ENCODE peak calls at places on chromosomes 2 and 18, in five cellular contexts. O, D, H, I and E are unnamed samples.

GRCh38 chr2:45895477-45895876 is 244.0 kb downstream of the PRKCE start:
- DNase-seq in H (no peak), D (no peak), O (no peak), I (peak), E (no peak)

GRCh38 chr18:59054892-59055291 is 84.8 kb upstream of the SEC11C start:
- DNase-seq in I (no peak), H (no peak), D (no peak), O (no peak), E (peak)

GRCh38 chr2:152400607-152401214 is 65.7 kb downstream of the FMNL2 start:
- DNase-seq in D (no peak), H (no peak), I (no peak), O (no peak), E (no peak)

GRCh38 chr18:43893001-43893637 is 615.8 kb upstream of the SYT4 start:
- DNase-seq in I (peak), O (no peak), D (no peak), H (no peak), E (peak)

GRCh38 chr2:190626656-190627055 is 22.2 kb upstream of the NAB1 start:
- DNase-seq in I (no peak), H (no peak), O (no peak), D (no peak), E (no peak)

GRCh38 chr18:57427429-57428181 is 7.6 kb upstream of the ONECUT2 start:
- DNase-seq in D (peak), H (no peak), O (no peak), I (no peak), E (no peak)

GRCh38 chr18:58135806-58136331 is 91.8 kb downstream of the NEDD4L start:
- DNase-seq in O (peak), D (no peak), I (peak), H (no peak), E (peak)

GRCh38 chr2:96342085-96342484 is 6.5 kb downstream of the NCAPH start:
- DNase-seq in H (no peak), O (no peak), D (no peak), I (peak), E (no peak)

GRCh38 chr18:75045249-75045648 is 163.7 kb downstream of the PTGR3 start:
- DNase-seq in H (no peak), D (no peak), I (no peak), O (no peak), E (no peak)

DNA sequence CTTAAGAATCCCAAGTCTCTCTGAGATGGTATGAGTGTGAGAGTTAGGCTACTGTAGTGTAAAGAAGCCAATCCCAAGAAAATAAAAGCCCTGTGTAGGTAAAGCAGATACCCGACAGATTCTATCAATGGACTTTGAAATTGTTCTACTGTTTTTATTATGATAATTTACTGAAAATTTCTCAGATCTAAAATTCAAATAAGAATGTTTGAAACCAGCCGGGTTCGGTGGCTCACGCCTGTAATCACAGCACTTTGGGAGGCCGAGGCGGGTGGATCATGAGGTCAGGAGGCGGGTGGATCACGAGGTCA is 208.3 kb upstream of the SPRED2 start:
- DNase-seq in H (peak), D (no peak), O (no peak), I (no peak), E (no peak)
- TF ChIP-seq CTCF in H (no peak), D (no peak), O (no peak), I (no peak), E (no peak)

GRCh38 chr2:227701556-227701955 is 16.3 kb downstream of the SLC19A3 start:
- DNase-seq in O (no peak), D (no peak), I (no peak), H (no peak), E (no peak)

GRCh38 chr2:227703280-227703732 is 14.5 kb downstream of the SLC19A3 start:
- DNase-seq in H (peak), I (peak), O (no peak), D (no peak), E (no peak)

GRCh38 chr2:227706859-227707258 is 11.0 kb downstream of the SLC19A3 start:
- DNase-seq in H (peak), D (peak), I (no peak), O (no peak), E (no peak)

GRCh38 chr2:227707390-227707789 is 10.4 kb downstream of the SLC19A3 start:
- DNase-seq in O (no peak), H (no peak), I (no peak), D (no peak), E (no peak)

DNA sequence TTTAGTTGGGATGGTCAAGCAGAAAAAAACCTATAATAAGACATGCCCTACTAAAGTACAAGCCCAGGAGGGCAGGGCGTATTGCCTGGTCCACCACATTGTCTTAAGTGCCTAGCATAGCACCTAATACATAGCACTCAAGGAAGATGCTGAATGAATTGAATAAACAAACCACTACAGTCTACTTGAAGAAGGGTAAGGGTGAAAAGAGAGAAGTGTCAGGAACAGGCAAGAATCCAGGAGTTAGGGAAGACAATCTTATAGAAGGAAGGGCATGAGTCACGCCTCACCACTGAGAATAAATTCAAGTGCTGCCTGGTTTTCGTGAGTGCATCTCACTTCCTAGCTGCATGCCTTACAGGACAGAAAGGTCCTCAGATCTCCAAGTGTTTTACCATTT is 13.9 kb downstream of the SLC19A3 start:
- DNase-seq in O (no peak), D (no peak), I (peak), H (peak), E (no peak)
- H3K4me3 ChIP-seq in O (no peak), D (no peak), I (no peak), H (no peak), E (no peak)

GRCh38 chr2:124501575-124502152 is 476.6 kb downstream of the CNTNAP5 start:
- DNase-seq in I (no peak), D (no peak), O (no peak), H (no peak), E (no peak)
- TF ChIP-seq CTCF in I (no peak), D (no peak), O (no peak), H (no peak), E (no peak)

GRCh38 chr2:64605991-64606494 is 47.7 kb downstream of the SERTAD2 start:
- DNase-seq in H (peak), I (no peak), O (no peak), D (no peak), E (no peak)
- H3K4me3 ChIP-seq in H (no peak), I (no peak), O (peak), D (no peak), E (no peak)

GRCh38 chr2:216279011-216279410 is 93.3 kb downstream of the MARCHF4 start:
- DNase-seq in O (no peak), I (no peak), D (no peak), H (no peak), E (no peak)

GRCh38 chr2:216279459-216279858 is 92.8 kb downstream of the MARCHF4 start:
- DNase-seq in D (no peak), O (no peak), I (peak), H (no peak), E (peak)

GRCh38 chr2:216275890-216276289 is 96.4 kb downstream of the MARCHF4 start:
- DNase-seq in I (no peak), D (no peak), O (no peak), H (no peak), E (no peak)

GRCh38 chr2:216274194-216274593 is 98.1 kb downstream of the MARCHF4 start:
- DNase-seq in I (peak), H (no peak), D (no peak), O (no peak), E (peak)
- TF ChIP-seq CTCF in I (no peak), H (no peak), D (no peak), O (no peak), E (peak)

GRCh38 chr2:219478916-219479315 is 19.8 kb upstream of the GMPPA start:
- DNase-seq in D (peak), O (no peak), I (no peak), H (no peak), E (no peak)
- H3K4me3 ChIP-seq in D (no peak), O (no peak), I (no peak), H (no peak), E (no peak)

DNA sequence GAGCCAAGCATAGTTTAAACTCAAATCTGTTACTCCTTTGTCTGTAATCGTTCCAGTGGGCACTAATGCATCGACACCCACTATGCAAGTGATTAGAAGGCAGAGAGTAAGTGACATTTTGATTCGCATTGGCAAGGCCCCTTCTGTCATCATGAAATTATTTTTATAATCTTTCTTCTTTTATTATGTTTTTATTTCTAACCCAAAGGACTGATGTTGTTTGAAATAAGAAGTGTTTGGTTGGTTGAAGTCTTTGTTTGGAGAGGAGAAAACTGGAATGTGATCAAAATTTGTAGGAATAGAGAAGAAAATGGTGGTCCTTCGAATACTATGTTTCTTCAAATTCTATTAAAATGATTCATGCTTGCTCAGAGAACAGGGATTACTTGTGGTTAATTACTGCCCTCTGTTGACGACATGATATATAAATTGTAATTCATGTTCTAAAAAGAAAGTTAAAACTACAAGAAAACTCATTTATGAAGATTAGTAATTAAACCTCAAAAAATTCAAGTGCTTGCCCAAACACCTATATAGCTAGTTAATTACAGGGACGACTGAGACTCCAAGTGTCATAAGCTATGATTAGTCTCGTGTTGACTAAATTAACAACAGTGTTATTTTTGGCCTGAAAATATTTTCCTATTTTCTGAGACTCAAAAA is 26.4 kb upstream of the TFPI start:
- DNase-seq in O (no peak), D (no peak), H (no peak), I (peak), E (peak)
- TF ChIP-seq CTCF in O (peak), D (peak), H (peak), I (peak), E (peak)

DNA sequence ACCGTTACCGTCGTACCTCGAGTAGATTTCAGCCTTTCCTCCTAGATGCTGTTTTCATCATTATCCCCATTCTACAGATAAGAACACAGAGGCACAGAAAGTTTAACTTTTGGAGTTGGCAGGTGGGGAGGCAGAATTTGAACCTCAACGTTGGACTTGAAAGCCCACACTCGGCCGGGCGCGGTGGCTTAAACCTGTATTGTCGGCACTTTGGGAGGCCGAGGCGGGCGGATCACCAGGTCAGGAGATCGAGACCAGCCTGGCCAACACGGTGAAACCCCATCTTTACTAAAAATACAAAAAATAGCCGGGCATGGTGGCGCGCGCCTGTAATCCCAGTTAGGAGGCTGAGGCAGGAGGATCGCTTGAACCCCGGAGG is 11.5 kb downstream of the CATIP start:
- DNase-seq in I (no peak), D (no peak), O (no peak), H (no peak), E (no peak)
- H3K4me3 ChIP-seq in I (no peak), D (no peak), O (peak), H (peak), E (peak)

DNA sequence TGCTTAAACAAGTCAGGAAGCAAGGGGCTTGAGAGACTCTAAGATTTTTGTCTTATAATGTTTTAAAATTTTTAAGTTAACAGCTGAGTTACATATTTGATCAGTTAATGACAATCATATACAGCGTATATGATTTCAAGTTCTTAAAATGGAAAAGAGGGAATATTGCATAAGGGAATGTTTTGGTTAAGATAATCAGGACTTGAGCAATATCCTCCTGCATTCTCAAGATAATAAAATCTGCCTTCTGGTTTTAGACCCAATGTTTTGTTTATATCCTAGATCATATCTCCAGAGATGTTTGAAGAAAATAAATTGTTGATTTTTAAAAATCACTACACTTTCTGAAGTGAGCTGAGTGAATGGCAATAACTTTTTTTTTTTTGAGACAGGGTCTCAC is 13.3 kb upstream of the DYNC1I2 start:
- DNase-seq in D (no peak), I (peak), O (no peak), H (no peak), E (no peak)
- TF ChIP-seq CTCF in D (no peak), I (no peak), O (no peak), H (no peak), E (no peak)